ENCODE peak calls at places on chromosomes 16 and 17, in eight cellular contexts. A is CD8-positive, alpha-beta T cell; R is astrocyte of the spinal cord; M is fibroblast of lung; X is uterus; W is endothelial cell; Y is gastrocnemius medialis; Q is tibial nerve. J is an unnamed sample.

GRCh38 chr17:62840871-62841270 is 32.8 kb upstream of the MARCHF10 start:
- DNase-seq in R (no peak), Q (no peak), W (no peak), X (no peak), Y (no peak), M (no peak), A (no peak), J (no peak)

GRCh38 chr17:42683407-42684031 is 1.2 kb downstream of the CNTNAP1 start:
- DNase-seq in Y (no peak), M (peak), R (peak), X (peak), A (peak), Q (no peak), W (no peak), J (no peak)

GRCh38 chr17:50556803-50557202 is 3.7 kb upstream of the CACNA1G start:
- DNase-seq in Y (peak), R (no peak), W (no peak), M (no peak), Q (no peak), A (no peak), X (no peak), J (no peak)

GRCh38 chr16:2008009-2008526 is 1.6 kb downstream of the ZNF598 start:
- DNase-seq in Y (peak), W (no peak), R (peak), X (no peak), A (peak), Q (no peak), M (peak), J (no peak)

GRCh38 chr16:2032285-2033056 is 5.8 kb downstream of the NHERF2 start:
- DNase-seq in Q (no peak), M (peak), X (peak), R (no peak), A (no peak), W (no peak), Y (no peak), J (peak)

GRCh38 chr16:58099956-58100300 is 29.3 kb downstream of the CFAP20 start:
- DNase-seq in X (no peak), M (no peak), A (no peak), R (no peak), W (no peak), Q (no peak), Y (no peak), J (no peak)

GRCh38 chr16:23948949-23949392 is 113.2 kb downstream of the PRKCB start:
- DNase-seq in R (no peak), Q (no peak), W (no peak), Y (peak), M (no peak), X (no peak), A (peak), J (no peak)

GRCh38 chr16:20020083-20020482 is 53.6 kb downstream of the GPR139 start:
- DNase-seq in M (no peak), Y (no peak), A (no peak), W (no peak), Q (no peak), R (no peak), X (no peak), J (no peak)

GRCh38 chr17:72193395-72194106 is 72.7 kb downstream of the SOX9 start:
- DNase-seq in X (no peak), Q (no peak), W (no peak), Y (peak), M (peak), R (no peak), A (no peak), J (no peak)

GRCh38 chr16:19748389-19749110 is 30.5 kb downstream of the IQCK start:
- DNase-seq in R (no peak), Y (no peak), M (no peak), A (no peak), X (no peak), W (no peak), Q (no peak), J (no peak)

GRCh38 chr17:83121921-83122820 is 42.8 kb downstream of the METRNL start:
- DNase-seq in M (no peak), Y (no peak), Q (no peak), A (no peak), W (no peak), X (no peak), R (no peak), J (no peak)

GRCh38 chr17:15947331-15947730 is 2.4 kb downstream of the ADORA2B start:
- DNase-seq in A (no peak), R (no peak), M (peak), Y (no peak), X (no peak), W (no peak), Q (no peak), J (no peak)

GRCh38 chr17:27232328-27232727 is 61.6 kb upstream of the WSB1 start:
- DNase-seq in Q (no peak), R (no peak), X (no peak), Y (no peak), A (no peak), M (no peak), W (no peak), J (no peak)

GRCh38 chr17:1532836-1533602 is 16.6 kb upstream of the INPP5K start:
- DNase-seq in Y (peak), M (no peak), Q (no peak), X (no peak), A (peak), R (no peak), W (peak), J (no peak)

GRCh38 chr17:79545251-79546005 is 65.4 kb downstream of the RBFOX3 start:
- DNase-seq in X (no peak), Q (no peak), R (no peak), Y (no peak), M (no peak), W (no peak), A (no peak), J (no peak)

GRCh38 chr16:24525970-24526559 is 13.3 kb upstream of the RBBP6 start:
- DNase-seq in A (no peak), W (no peak), R (no peak), X (peak), M (peak), Y (no peak), Q (no peak), J (peak)

GRCh38 chr16:68190745-68191510 is 45.0 kb downstream of the ESRP2 start:
- DNase-seq in X (no peak), A (no peak), M (no peak), R (no peak), Q (no peak), Y (no peak), W (no peak), J (peak)

GRCh38 chr16:85602831-85603755 is 10.0 kb upstream of the GSE1 start:
- DNase-seq in W (no peak), Q (no peak), X (no peak), Y (peak), R (no peak), M (no peak), A (no peak), J (no peak)
- TF ChIP-seq CTCF in W (no peak), Q (no peak), X (no peak), Y (no peak), R (no peak), M (no peak), A (no peak), J (no peak)

DNA sequence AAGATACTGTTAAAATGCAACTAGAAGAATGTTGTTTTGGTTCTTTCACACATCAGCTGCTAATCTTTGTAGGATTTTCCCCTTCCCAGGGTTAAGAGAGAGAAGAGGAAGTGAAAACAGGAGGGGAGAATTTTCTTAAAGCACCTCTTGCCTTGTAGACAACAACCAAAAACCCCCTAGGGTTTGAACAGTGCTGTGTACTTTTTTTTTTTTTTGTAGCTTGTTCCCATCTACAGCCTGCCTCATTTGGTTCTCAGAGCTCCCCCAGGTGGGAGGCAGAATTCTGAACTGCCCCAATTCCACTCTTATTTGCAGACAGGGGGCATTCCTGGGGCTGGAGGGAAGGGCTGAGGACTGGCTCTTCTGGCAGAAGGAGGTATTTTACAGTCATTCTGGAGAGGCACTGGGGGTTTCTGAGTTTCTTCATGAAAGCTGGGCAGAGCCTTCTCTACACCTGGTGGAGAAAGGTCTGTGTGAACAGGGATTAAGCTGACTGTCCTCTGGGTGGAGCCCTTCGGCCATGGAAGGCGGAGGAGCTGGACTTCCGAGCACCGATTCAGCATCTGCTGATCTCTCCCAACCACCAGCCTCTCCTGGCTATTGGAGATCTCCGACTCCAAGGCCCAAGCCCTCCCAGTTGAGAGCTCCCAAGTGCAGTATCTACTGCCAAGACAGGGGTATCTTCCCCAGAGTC is 32.2 kb downstream of the SMARCE1 start:
- DNase-seq in W (peak), Q (no peak), A (peak), M (peak), R (peak), X (peak), Y (no peak), J (peak)
- TF ChIP-seq CTCF in W (peak), Q (peak), A (no peak), M (peak), R (peak), X (peak), Y (no peak), J (peak)

GRCh38 chr17:73198930-73199260 is 6.0 kb downstream of the COG1 start:
- DNase-seq in A (no peak), W (no peak), X (no peak), Q (no peak), M (no peak), R (no peak), Y (no peak), J (no peak)

GRCh38 chr17:73197141-73197540 is 4.3 kb downstream of the COG1 start:
- DNase-seq in Q (no peak), W (no peak), R (no peak), Y (no peak), X (no peak), M (no peak), A (no peak), J (no peak)

GRCh38 chr17:73198201-73198929 is 5.5 kb downstream of the COG1 start:
- DNase-seq in X (no peak), W (no peak), Q (no peak), A (no peak), R (no peak), Y (no peak), M (no peak), J (no peak)

GRCh38 chr17:73194514-73195222 is 1.8 kb downstream of the COG1 start:
- DNase-seq in A (no peak), W (no peak), R (peak), X (no peak), Y (no peak), M (peak), Q (no peak), J (peak)

DNA sequence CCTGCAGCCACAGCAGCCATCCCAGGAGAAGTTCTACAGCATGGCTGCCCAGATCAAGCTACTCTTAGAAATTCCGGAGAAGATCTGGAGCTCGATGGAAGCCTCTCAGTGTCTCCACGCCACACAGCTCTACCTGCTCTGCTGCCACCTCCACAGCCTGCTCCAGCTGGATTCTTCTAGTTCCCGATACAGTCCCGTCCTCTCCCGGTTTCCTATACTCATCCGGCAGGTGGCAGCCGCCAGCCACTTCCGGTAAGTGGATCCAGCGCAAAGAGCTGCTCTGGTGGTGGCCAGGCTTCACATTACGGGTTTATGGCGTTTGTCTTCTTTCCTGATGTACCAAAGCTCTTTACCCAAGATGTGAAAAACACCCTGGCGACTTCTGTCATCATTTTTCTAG is 3.6 kb downstream of the COG1 start:
- DNase-seq in A (no peak), X (no peak), Q (no peak), R (peak), W (peak), M (peak), Y (peak), J (peak)
- TF ChIP-seq CTCF in A (no peak), X (no peak), Q (peak), R (peak), W (peak), M (peak), Y (no peak), J (peak)

GRCh38 chr17:39237586-39237985 is 11.8 kb upstream of the STAC2 start:
- DNase-seq in W (no peak), Y (no peak), R (no peak), X (no peak), M (no peak), A (no peak), Q (no peak), J (no peak)

GRCh38 chr17:39231587-39232551 is 6.1 kb upstream of the STAC2 start:
- DNase-seq in Q (no peak), A (peak), M (no peak), R (no peak), X (peak), W (peak), Y (peak), J (peak)

GRCh38 chr17:39236383-39236927 is 10.7 kb upstream of the STAC2 start:
- DNase-seq in M (no peak), Q (no peak), Y (no peak), X (no peak), R (no peak), A (no peak), W (no peak), J (no peak)

GRCh38 chr17:39236981-39237441 is 11.3 kb upstream of the STAC2 start:
- DNase-seq in R (no peak), X (no peak), M (no peak), Y (no peak), W (no peak), Q (no peak), A (no peak), J (no peak)

GRCh38 chr17:39235555-39236221 is 9.9 kb upstream of the STAC2 start:
- DNase-seq in M (peak), W (peak), A (peak), R (peak), Y (no peak), X (no peak), Q (no peak), J (peak)
- TF ChIP-seq CTCF in M (peak), W (peak), A (peak), R (peak), Y (peak), X (no peak), Q (peak), J (peak)

GRCh38 chr16:89613954-89614459 is 565 bp downstream of the DPEP1 start:
- DNase-seq in A (no peak), M (no peak), W (no peak), Q (no peak), R (no peak), Y (no peak), X (no peak), J (no peak)

GRCh38 chr16:89612415-89612814 is 1.0 kb upstream of the DPEP1 start:
- DNase-seq in M (no peak), Q (no peak), W (no peak), X (no peak), A (no peak), R (no peak), Y (no peak), J (no peak)

GRCh38 chr16:89615176-89615575 is 1.7 kb downstream of the DPEP1 start:
- DNase-seq in A (no peak), Y (no peak), W (no peak), M (no peak), X (no peak), Q (no peak), R (no peak), J (no peak)

GRCh38 chr16:89615596-89616090 is 2.2 kb downstream of the DPEP1 start:
- DNase-seq in A (peak), R (no peak), W (no peak), X (no peak), Q (no peak), Y (no peak), M (no peak), J (no peak)

GRCh38 chr16:89613101-89613953 is at the start of gene DPEP1:
- DNase-seq in R (no peak), Q (no peak), X (no peak), Y (no peak), A (no peak), M (no peak), W (no peak), J (no peak)
- TF ChIP-seq CTCF in R (no peak), Q (no peak), X (no peak), Y (no peak), A (no peak), M (no peak), W (no peak), J (no peak)

GRCh38 chr17:39687101-39687545 is 734 bp downstream of the PGAP3 start:
- DNase-seq in W (no peak), X (no peak), M (no peak), A (no peak), R (no peak), Q (no peak), Y (no peak), J (no peak)

GRCh38 chr17:39688475-39688835 is 598 bp upstream of the PGAP3 start:
- DNase-seq in W (no peak), Y (no peak), X (no peak), A (no peak), R (no peak), Q (no peak), M (no peak), J (no peak)

GRCh38 chr17:39687546-39688474 is at the start of gene PGAP3:
- DNase-seq in W (peak), Q (peak), X (peak), Y (peak), M (peak), R (peak), A (peak), J (peak)

GRCh38 chr17:39684369-39685043 is 3.4 kb downstream of the PGAP3 start:
- DNase-seq in X (no peak), Y (no peak), A (no peak), M (no peak), Q (no peak), W (no peak), R (no peak), J (no peak)

GRCh38 chr17:39688945-39689344 is 1.1 kb upstream of the PGAP3 start:
- DNase-seq in R (no peak), Y (no peak), M (no peak), W (no peak), Q (no peak), X (no peak), A (no peak), J (no peak)
- TF ChIP-seq CTCF in R (no peak), Y (no peak), M (no peak), W (no peak), Q (no peak), X (no peak), A (no peak), J (no peak)

GRCh38 chr17:17435323-17435722 is 41.5 kb upstream of the MED9 start:
- DNase-seq in X (no peak), A (no peak), R (peak), Y (no peak), W (no peak), M (peak), Q (no peak), J (peak)
- TF ChIP-seq CTCF in X (no peak), A (no peak), R (peak), Y (no peak), W (no peak), M (peak), Q (no peak), J (peak)

GRCh38 chr16:75550211-75550662 is 5.8 kb downstream of the TMEM231 start:
- DNase-seq in X (no peak), M (peak), W (peak), R (peak), Y (no peak), Q (peak), A (no peak), J (peak)
- TF ChIP-seq CTCF in X (peak), M (peak), W (peak), R (peak), Y (no peak), Q (no peak), A (no peak), J (peak)

DNA sequence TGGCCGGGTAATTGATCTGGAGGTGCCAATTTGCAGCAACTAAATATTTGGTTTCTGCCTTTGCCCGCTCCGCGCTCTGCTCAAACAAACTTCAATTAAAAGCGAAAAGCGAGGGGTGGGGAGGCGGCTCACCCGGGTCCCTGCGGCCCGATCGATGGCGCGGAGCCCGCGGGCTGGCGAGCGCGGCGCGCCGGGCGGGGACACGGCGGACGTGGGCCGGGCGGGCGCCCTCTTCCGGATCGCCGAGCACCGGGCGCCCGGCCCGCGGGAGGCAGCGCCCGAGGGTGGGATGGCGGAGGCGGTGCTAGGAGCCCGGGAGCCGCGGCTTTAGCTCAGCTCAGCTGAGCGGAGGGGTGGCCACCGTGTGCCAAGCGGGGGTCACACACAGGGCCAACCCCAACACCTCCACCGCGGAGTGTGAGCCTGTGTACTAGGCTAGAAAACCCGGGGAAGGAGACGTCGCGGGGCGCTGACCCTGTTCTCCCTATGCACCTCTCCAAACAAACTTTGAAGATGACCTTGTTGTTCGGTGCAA is 32.2 kb downstream of the DCAKD start:
- DNase-seq in X (peak), A (peak), Q (peak), R (no peak), Y (peak), M (peak), W (no peak), J (no peak)
- TF ChIP-seq CTCF in X (peak), A (no peak), Q (peak), R (peak), Y (peak), M (no peak), W (no peak), J (peak)

J was measured in HFFc6.